ENCODE peak calls at places on chromosomes 13 and 19, in four cellular contexts. J is fibroblast of lung; L is activated CD4-positive, CD25-positive, alpha-beta regulatory T cell treated with anti-CD3 and anti-CD28 coated beads, Interleukin-2, amount 50 U/mL, for 16 hours; E is stimulated activated CD4-positive, alpha-beta T cell treated with anti-CD3 and anti-CD28 coated beads, Interleukin-4, amount 100 ng/mL, for 24 hours. P is an unnamed sample.

GRCh38 chr19:48553676-48554384 is 1.9 kb downstream of the SULT2B1 start:
- DNase-seq in E (no peak), J (peak; percentile 60), L (no peak), P (no peak)

GRCh38 chr19:52535831-52536800 is 8.6 kb downstream of the ZNF808 start:
- DNase-seq in E (peak; percentile 91), L (peak; percentile 83), J (peak; percentile 80), P (peak; percentile 62)

GRCh38 chr19:14089662-14090508 is 666 bp downstream of the SAMD1 start:
- DNase-seq in L (no peak), J (peak; percentile 79), E (peak; percentile 52), P (no peak)

GRCh38 chr19:50512112-50512998 is 1.4 kb downstream of the ASPDH start:
- DNase-seq in J (no peak), L (no peak), E (no peak), P (no peak)

GRCh38 chr13:93284056-93284455 is 57.4 kb downstream of the GPC6 start:
- DNase-seq in J (no peak), L (no peak), E (no peak), P (no peak)

GRCh38 chr19:43799502-43800142 is 2.6 kb downstream of the LYPD5 start:
- DNase-seq in L (no peak), J (no peak), E (no peak), P (no peak)

GRCh38 chr19:46000497-46001246 is 5.4 kb downstream of the CCDC61 start:
- DNase-seq in J (no peak), L (peak; percentile 56), E (peak; percentile 59), P (no peak)

GRCh38 chr13:110187501-110188161 is 119.3 kb downstream of the COL4A1 start:
- DNase-seq in E (no peak), J (peak; percentile 88), L (no peak), P (no peak)

GRCh38 chr13:24076124-24076523 is 84.4 kb upstream of the SPATA13 start:
- DNase-seq in E (no peak), L (no peak), J (no peak), P (no peak)

GRCh38 chr13:27339299-27339698 is 68.7 kb downstream of the RASL11A start:
- DNase-seq in J (peak; percentile 20), L (no peak), E (peak; percentile 42), P (peak; percentile 26)

GRCh38 chr19:55685776-55686175 is 10.8 kb downstream of the EPN1 start:
- DNase-seq in L (no peak), E (no peak), J (no peak), P (no peak)

GRCh38 chr13:36819811-36820140 is 754 bp downstream of the RFXAP start:
- DNase-seq in E (peak; percentile 34), J (peak; percentile 48), L (no peak), P (no peak)

GRCh38 chr13:113129921-113130750 is 7.5 kb downstream of the F10 start:
- DNase-seq in E (peak; percentile 35), L (no peak), J (peak; percentile 31), P (no peak)

GRCh38 chr19:10142701-10143375 is 23.1 kb upstream of the EIF3G start:
- DNase-seq in L (peak; percentile 28), J (no peak), E (peak; percentile 33), P (no peak)

GRCh38 chr19:33406521-33407139 is 33.1 kb downstream of the CEBPG start:
- DNase-seq in L (peak; percentile 44), E (peak; percentile 80), J (peak; percentile 21), P (no peak)

GRCh38 chr13:20901668-20902437 is 693 bp downstream of the XPO4 start:
- DNase-seq in J (peak; percentile 30), L (no peak), E (no peak), P (peak; percentile 13)

GRCh38 chr13:53783466-53783865 is 754.9 kb downstream of the OLFM4 start:
- DNase-seq in E (no peak), J (no peak), L (no peak), P (no peak)

GRCh38 chr13:79468402-79468801 is 12.6 kb upstream of the NDFIP2 start:
- DNase-seq in E (no peak), J (no peak), L (no peak), P (no peak)

P was measured in GM12864.